ENCODE peak calls at places on chromosomes 1 and 21, in six cellular contexts. E is lower lobe of right lung, C is nephron progenitor cell, S is Calu3, L is H1, I is ovary. U is an unnamed sample.

GRCh38 chr21:45976666-45977335 is 4.8 kb upstream of the COL6A1 start:
- DNase-seq in E (no peak), C (no peak), S (no peak), L (peak), I (peak), U (no peak)

GRCh38 chr1:65153635-65154034 is 5.6 kb downstream of the AK4 start:
- DNase-seq in E (no peak), C (no peak), S (no peak), L (no peak), I (no peak), U (no peak)

GRCh38 chr1:226985239-226985838 is 45.2 kb downstream of the COQ8A start:
- DNase-seq in E (no peak), C (no peak), S (no peak), L (no peak), I (no peak), U (no peak)

GRCh38 chr1:159177273-159177907 is 6.0 kb downstream of the CADM3 start:
- DNase-seq in E (no peak), C (peak), S (peak), L (peak), I (no peak), U (peak)

GRCh38 chr1:169933999-169934725 is 40.5 kb upstream of the SCYL3 start:
- DNase-seq in E (no peak), C (no peak), S (peak), L (no peak), I (no peak), U (no peak)

GRCh38 chr1:199279107-199279506 is 640.3 kb downstream of the PTPRC start:
- DNase-seq in E (no peak), C (no peak), S (no peak), L (no peak), I (no peak), U (no peak)

GRCh38 chr1:235867903-235868469 is 1.3 kb upstream of the LYST start:
- DNase-seq in E (no peak), C (no peak), S (no peak), L (no peak), I (no peak), U (no peak)

GRCh38 chr1:16724718-16725438 is 15.4 kb upstream of the RNU1-4 start:
- DNase-seq in E (no peak), C (no peak), S (no peak), L (peak), I (no peak), U (no peak)

GRCh38 chr1:172168597-172168872 is 251.9 kb upstream of the C1orf105 start:
- DNase-seq in E (no peak), C (no peak), S (no peak), L (no peak), I (no peak), U (no peak)

GRCh38 chr1:63368131-63368530 is 704 bp downstream of the ALG6 start:
- DNase-seq in E (no peak), C (no peak), S (no peak), L (no peak), I (no peak), U (no peak)

GRCh38 chr21:43832648-43833047 is 32.4 kb upstream of the AGPAT3 start:
- DNase-seq in E (no peak), C (no peak), S (no peak), L (no peak), I (no peak), U (no peak)

GRCh38 chr21:43832158-43832550 is 32.9 kb upstream of the AGPAT3 start:
- DNase-seq in E (no peak), C (no peak), S (no peak), L (no peak), I (no peak), U (no peak)

GRCh38 chr21:43829161-43829560 is 35.9 kb upstream of the AGPAT3 start:
- DNase-seq in E (no peak), C (no peak), S (no peak), L (no peak), I (no peak), U (no peak)

GRCh38 chr21:43827015-43827611 is 37.7 kb downstream of the RRP1 start:
- DNase-seq in E (no peak), C (no peak), S (no peak), L (no peak), I (no peak), U (no peak)

GRCh38 chr21:43829575-43830119 is 35.4 kb upstream of the AGPAT3 start:
- DNase-seq in E (no peak), C (no peak), S (no peak), L (no peak), I (no peak), U (no peak)
- TF ChIP-seq CTCF in E (peak), C (no peak), S (no peak), L (no peak), I (no peak), U (no peak)

GRCh38 chr1:241163363-241163762 is 193.6 kb downstream of the RGS7 start:
- DNase-seq in E (no peak), C (no peak), S (no peak), L (no peak), I (no peak), U (no peak)

GRCh38 chr1:241156231-241156965 is 200.6 kb downstream of the RGS7 start:
- DNase-seq in E (no peak), C (no peak), S (peak), L (no peak), I (no peak), U (no peak)

GRCh38 chr1:241161188-241161689 is 195.8 kb downstream of the RGS7 start:
- DNase-seq in E (no peak), C (no peak), S (no peak), L (no peak), I (no peak), U (no peak)

GRCh38 chr1:241157435-241157834 is 199.6 kb downstream of the RGS7 start:
- DNase-seq in E (no peak), C (no peak), S (peak), L (no peak), I (no peak), U (no peak)
- TF ChIP-seq CTCF in E (no peak), C (no peak), S (no peak), L (no peak), I (no peak), U (no peak)

GRCh38 chr1:35852241-35852640 is 30.8 kb upstream of the AGO1 start:
- DNase-seq in E (no peak), C (no peak), S (no peak), L (no peak), I (no peak), U (no peak)

GRCh38 chr1:35860680-35861079 is 22.3 kb upstream of the AGO1 start:
- DNase-seq in E (no peak), C (no peak), S (no peak), L (no peak), I (no peak), U (no peak)

GRCh38 chr1:35856964-35857363 is 26.0 kb upstream of the AGO1 start:
- DNase-seq in E (no peak), C (no peak), S (no peak), L (no peak), I (no peak), U (no peak)

GRCh38 chr1:35855016-35855700 is 27.9 kb upstream of the AGO1 start:
- DNase-seq in E (no peak), C (no peak), S (no peak), L (peak), I (no peak), U (no peak)

DNA sequence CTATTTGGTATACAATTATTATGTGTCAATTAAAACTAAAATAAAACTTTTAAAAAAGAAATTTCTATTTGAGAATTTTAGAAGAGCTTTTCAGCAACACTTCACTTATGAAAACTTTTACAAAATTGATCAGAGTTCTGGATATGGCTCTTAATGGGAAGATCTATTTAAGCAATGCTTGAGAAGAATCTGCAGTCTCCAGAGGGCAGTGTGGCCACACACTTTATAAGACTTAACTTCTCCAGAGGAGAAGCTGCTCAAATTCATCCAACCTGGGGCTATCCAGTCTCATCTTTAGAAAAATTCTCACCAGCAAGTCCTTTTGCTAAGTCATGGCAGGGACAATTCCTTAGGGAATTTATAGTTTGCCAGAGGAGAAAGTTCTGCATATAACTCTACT is 25.2 kb upstream of the AGO1 start:
- DNase-seq in E (no peak), C (no peak), S (peak), L (no peak), I (no peak), U (no peak)
- TF ChIP-seq CTCF in E (peak), C (no peak), S (no peak), L (no peak), I (no peak), U (peak)

GRCh38 chr1:19387045-19387467 is 74.9 kb downstream of the SLC66A1 start:
- DNase-seq in E (no peak), C (no peak), S (no peak), L (no peak), I (no peak), U (no peak)
- TF ChIP-seq CTCF in E (no peak), C (no peak), S (no peak), L (no peak), I (no peak), U (no peak)

DNA sequence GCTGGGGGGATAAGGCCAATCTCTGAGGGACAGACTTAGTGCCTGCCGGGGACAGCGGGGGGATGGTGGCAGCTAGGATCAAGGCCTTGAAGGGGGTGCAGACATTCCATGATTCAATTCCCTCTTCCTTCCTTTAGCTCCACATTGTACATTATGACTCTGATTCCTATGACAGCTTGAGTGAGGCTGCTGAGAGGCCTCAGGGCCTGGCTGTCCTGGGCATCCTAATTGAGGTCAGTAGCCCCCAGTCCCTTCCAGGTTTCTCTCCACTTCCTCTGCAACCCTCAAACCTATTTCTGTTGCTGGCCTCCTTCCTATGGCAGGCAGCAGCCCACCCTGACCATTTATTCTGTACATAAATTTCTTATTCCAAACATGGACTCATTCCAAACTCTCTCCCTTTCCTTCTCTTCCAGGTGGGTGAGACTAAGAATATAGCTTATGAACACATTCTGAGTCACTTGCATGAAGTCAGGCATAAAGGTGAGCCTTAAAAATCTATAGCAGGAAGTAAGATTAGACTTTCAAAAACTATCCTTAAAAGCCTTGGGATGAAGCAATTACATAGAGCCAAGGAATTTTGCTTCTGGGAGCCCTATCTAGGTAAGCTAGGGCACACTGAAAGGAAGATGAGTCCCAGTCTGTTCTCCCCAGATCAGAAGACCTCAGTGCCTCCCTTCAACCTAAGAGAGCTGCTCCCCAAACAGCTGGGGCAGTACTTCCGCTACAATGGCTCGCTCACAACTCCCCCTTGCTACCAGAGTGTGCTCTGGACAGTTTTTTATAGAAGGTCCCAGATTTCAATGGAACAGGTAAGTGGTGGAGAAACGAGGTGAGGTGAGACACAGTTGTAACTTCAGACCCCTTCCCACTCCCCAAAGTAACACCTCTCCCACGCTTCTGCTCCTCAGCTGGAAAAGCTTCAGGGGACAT is 5.1 kb downstream of the CA14 start:
- DNase-seq in E (no peak), C (no peak), S (peak), L (no peak), I (no peak), U (no peak)
- TF ChIP-seq CTCF in E (no peak), C (no peak), S (no peak), L (no peak), I (no peak), U (no peak)

GRCh38 chr1:241605146-241605805 is 34.9 kb downstream of the CHML start:
- DNase-seq in E (no peak), C (no peak), S (no peak), L (no peak), I (no peak), U (no peak)
- TF ChIP-seq CTCF in E (no peak), C (peak), S (peak), L (peak), I (no peak), U (peak)

GRCh38 chr1:6109688-6110087 is 64.0 kb downstream of the KCNAB2 start:
- DNase-seq in E (peak), C (peak), S (no peak), L (no peak), I (no peak), U (no peak)

GRCh38 chr1:6107409-6108356 is 62.0 kb downstream of the KCNAB2 start:
- DNase-seq in E (no peak), C (no peak), S (no peak), L (no peak), I (no peak), U (no peak)

GRCh38 chr1:6108476-6108875 is 62.8 kb downstream of the KCNAB2 start:
- DNase-seq in E (no peak), C (no peak), S (no peak), L (no peak), I (no peak), U (no peak)

GRCh38 chr1:6110326-6110725 is 64.6 kb downstream of the KCNAB2 start:
- DNase-seq in E (peak), C (no peak), S (no peak), L (no peak), I (no peak), U (no peak)

GRCh38 chr1:6108937-6109636 is 63.4 kb downstream of the KCNAB2 start:
- DNase-seq in E (peak), C (peak), S (peak), L (no peak), I (no peak), U (no peak)
- TF ChIP-seq CTCF in E (peak), C (no peak), S (no peak), L (peak), I (no peak), U (peak)

DNA sequence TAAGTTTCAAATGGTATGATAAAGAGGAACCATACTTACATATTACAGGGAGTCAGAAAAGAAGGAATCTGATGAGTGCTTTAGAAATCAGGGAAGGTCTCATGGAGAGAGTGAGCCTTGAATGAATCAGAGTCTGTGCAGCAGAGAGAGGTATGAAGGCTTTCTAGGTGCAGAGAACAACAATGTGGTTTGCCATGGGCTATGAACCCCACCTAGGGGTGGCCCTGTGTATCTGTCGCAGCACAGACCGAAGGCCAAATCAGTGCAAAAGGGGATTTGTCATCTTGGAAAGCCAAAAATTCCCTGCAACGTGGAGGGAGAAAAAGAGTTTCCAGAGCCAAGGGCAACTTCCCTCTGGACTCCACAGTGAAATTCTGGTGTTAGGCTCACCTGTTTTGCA is 3.5 kb downstream of the PAPPA2 start:
- DNase-seq in E (no peak), C (no peak), S (peak), L (no peak), I (no peak), U (no peak)
- TF ChIP-seq CTCF in E (no peak), C (peak), S (peak), L (peak), I (no peak), U (peak)

GRCh38 chr1:41889506-41890414 is 29.0 kb downstream of the HIVEP3 start:
- DNase-seq in E (no peak), C (no peak), S (no peak), L (no peak), I (no peak), U (no peak)

GRCh38 chr1:41890841-41891311 is 27.8 kb downstream of the HIVEP3 start:
- DNase-seq in E (no peak), C (no peak), S (no peak), L (no peak), I (no peak), U (no peak)

GRCh38 chr1:41888756-41889155 is 30.0 kb downstream of the HIVEP3 start:
- DNase-seq in E (no peak), C (no peak), S (no peak), L (peak), I (no peak), U (no peak)

GRCh38 chr1:41892211-41892840 is 26.4 kb downstream of the HIVEP3 start:
- DNase-seq in E (no peak), C (no peak), S (no peak), L (no peak), I (no peak), U (no peak)

GRCh38 chr1:41891403-41891896 is 27.3 kb downstream of the HIVEP3 start:
- DNase-seq in E (peak), C (no peak), S (peak), L (no peak), I (no peak), U (no peak)
- TF ChIP-seq CTCF in E (peak), C (no peak), S (peak), L (no peak), I (no peak), U (no peak)

U was measured in neural crest cell.